ENCODE peak calls at places on chromosomes 12 and 14, in eight cellular contexts. One of them, this sample, is unnamed.

GRCh38 chr14:102316746-102317563 is 2.6 kb upstream of the ZNF839 start:
- DNase-seq in transverse colon: peak
- DNase-seq in uterus: peak
- DNase-seq in spleen: peak
- DNase-seq in PC-9: peak
- DNase-seq in omental fat pad: peak
- DNase-seq in ascending aorta: peak
- DNase-seq in colonic mucosa: peak
- DNase-seq in this sample: peak

GRCh38 chr14:77031680-77032482 is 3.4 kb upstream of the IRF2BPL start:
- DNase-seq in ascending aorta: no peak
- DNase-seq in spleen: no peak
- DNase-seq in transverse colon: peak
- DNase-seq in omental fat pad: no peak
- DNase-seq in colonic mucosa: no peak
- DNase-seq in uterus: peak
- DNase-seq in PC-9: peak
- DNase-seq in this sample: no peak

GRCh38 chr12:89895101-89895500 is 186.5 kb upstream of the ATP2B1 start:
- DNase-seq in ascending aorta: no peak
- DNase-seq in PC-9: no peak
- DNase-seq in uterus: no peak
- DNase-seq in colonic mucosa: no peak
- DNase-seq in omental fat pad: no peak
- DNase-seq in transverse colon: no peak
- DNase-seq in spleen: no peak
- DNase-seq in this sample: no peak

GRCh38 chr14:22971152-22971551 is 11.2 kb downstream of the AJUBA start:
- DNase-seq in omental fat pad: no peak
- DNase-seq in spleen: no peak
- DNase-seq in colonic mucosa: no peak
- DNase-seq in uterus: no peak
- DNase-seq in transverse colon: no peak
- DNase-seq in ascending aorta: no peak
- DNase-seq in PC-9: no peak
- DNase-seq in this sample: no peak

GRCh38 chr12:123150273-123150803 is 552 bp downstream of the PITPNM2 start:
- DNase-seq in uterus: peak
- DNase-seq in ascending aorta: no peak
- DNase-seq in omental fat pad: no peak
- DNase-seq in spleen: peak
- DNase-seq in PC-9: no peak
- DNase-seq in transverse colon: peak
- DNase-seq in colonic mucosa: peak
- DNase-seq in this sample: peak

GRCh38 chr14:104700224-104700623 is 10.8 kb downstream of the INF2 start:
- DNase-seq in colonic mucosa: no peak
- DNase-seq in ascending aorta: no peak
- DNase-seq in spleen: no peak
- DNase-seq in transverse colon: no peak
- DNase-seq in omental fat pad: no peak
- DNase-seq in uterus: no peak
- DNase-seq in PC-9: no peak
- DNase-seq in this sample: no peak

GRCh38 chr12:58915634-58916033 is 4.7 kb downstream of the LRIG3 start:
- DNase-seq in PC-9: no peak
- DNase-seq in spleen: no peak
- DNase-seq in ascending aorta: no peak
- DNase-seq in omental fat pad: no peak
- DNase-seq in uterus: peak
- DNase-seq in transverse colon: peak
- DNase-seq in colonic mucosa: peak
- DNase-seq in this sample: no peak

GRCh38 chr14:81402123-81402495 is 2.0 kb upstream of the STON2 start:
- DNase-seq in transverse colon: no peak
- DNase-seq in PC-9: peak
- DNase-seq in uterus: no peak
- DNase-seq in spleen: no peak
- DNase-seq in colonic mucosa: no peak
- DNase-seq in omental fat pad: no peak
- DNase-seq in ascending aorta: no peak
- DNase-seq in this sample: no peak

GRCh38 chr12:115973968-115974765 is 303.3 kb downstream of the MED13L start:
- DNase-seq in uterus: no peak
- DNase-seq in PC-9: no peak
- DNase-seq in colonic mucosa: no peak
- DNase-seq in transverse colon: no peak
- DNase-seq in omental fat pad: no peak
- DNase-seq in ascending aorta: no peak
- DNase-seq in spleen: no peak
- DNase-seq in this sample: no peak

GRCh38 chr12:117118838-117119591 is 19.8 kb upstream of the TESC start:
- DNase-seq in omental fat pad: no peak
- DNase-seq in ascending aorta: no peak
- DNase-seq in PC-9: no peak
- DNase-seq in colonic mucosa: no peak
- DNase-seq in uterus: no peak
- DNase-seq in spleen: no peak
- DNase-seq in transverse colon: no peak
- DNase-seq in this sample: no peak

GRCh38 chr12:85043829-85044228 is 7.7 kb downstream of the LRRIQ1 start:
- DNase-seq in spleen: no peak
- DNase-seq in omental fat pad: no peak
- DNase-seq in uterus: no peak
- DNase-seq in ascending aorta: no peak
- DNase-seq in colonic mucosa: no peak
- DNase-seq in transverse colon: no peak
- DNase-seq in PC-9: no peak
- DNase-seq in this sample: no peak

GRCh38 chr14:68690106-68690960 is 102.5 kb downstream of the ZFP36L1 start:
- DNase-seq in spleen: no peak
- DNase-seq in uterus: peak
- DNase-seq in transverse colon: no peak
- DNase-seq in PC-9: no peak
- DNase-seq in colonic mucosa: no peak
- DNase-seq in ascending aorta: no peak
- DNase-seq in omental fat pad: no peak
- DNase-seq in this sample: no peak

GRCh38 chr12:26318661-26319068 is 123.3 kb downstream of the SSPN start:
- DNase-seq in ascending aorta: peak
- DNase-seq in omental fat pad: no peak
- DNase-seq in colonic mucosa: peak
- DNase-seq in transverse colon: peak
- DNase-seq in uterus: peak
- DNase-seq in spleen: no peak
- DNase-seq in PC-9: no peak
- DNase-seq in this sample: no peak

GRCh38 chr12:65637774-65638173 is 186.5 kb upstream of the HMGA2 start:
- DNase-seq in uterus: no peak
- DNase-seq in transverse colon: no peak
- DNase-seq in spleen: no peak
- DNase-seq in omental fat pad: no peak
- DNase-seq in PC-9: no peak
- DNase-seq in ascending aorta: no peak
- DNase-seq in colonic mucosa: no peak
- DNase-seq in this sample: no peak

GRCh38 chr12:57278465-57279453 is 27.8 kb upstream of the STAC3 start:
- DNase-seq in PC-9: no peak
- DNase-seq in uterus: no peak
- DNase-seq in transverse colon: no peak
- DNase-seq in colonic mucosa: no peak
- DNase-seq in spleen: no peak
- DNase-seq in omental fat pad: no peak
- DNase-seq in ascending aorta: no peak
- DNase-seq in this sample: no peak

GRCh38 chr12:21818627-21819026 is 44.1 kb upstream of the KCNJ8 start:
- DNase-seq in omental fat pad: no peak
- DNase-seq in colonic mucosa: no peak
- DNase-seq in PC-9: no peak
- DNase-seq in transverse colon: no peak
- DNase-seq in uterus: no peak
- DNase-seq in ascending aorta: no peak
- DNase-seq in spleen: no peak
- DNase-seq in this sample: no peak

GRCh38 chr14:75361751-75362433 is 65.9 kb upstream of the JDP2 start:
- DNase-seq in uterus: peak
- DNase-seq in spleen: no peak
- DNase-seq in colonic mucosa: no peak
- DNase-seq in PC-9: no peak
- DNase-seq in transverse colon: no peak
- DNase-seq in omental fat pad: no peak
- DNase-seq in ascending aorta: no peak
- DNase-seq in this sample: no peak

GRCh38 chr14:43204816-43205215 is 1302.3 kb downstream of the FSCB start:
- DNase-seq in ascending aorta: no peak
- DNase-seq in PC-9: no peak
- DNase-seq in transverse colon: no peak
- DNase-seq in omental fat pad: no peak
- DNase-seq in spleen: no peak
- DNase-seq in colonic mucosa: no peak
- DNase-seq in uterus: no peak
- DNase-seq in this sample: no peak

GRCh38 chr14:36317650-36318049 is 2.8 kb downstream of the MBIP start:
- DNase-seq in ascending aorta: no peak
- DNase-seq in PC-9: peak
- DNase-seq in transverse colon: no peak
- DNase-seq in uterus: no peak
- DNase-seq in colonic mucosa: no peak
- DNase-seq in spleen: no peak
- DNase-seq in omental fat pad: no peak
- DNase-seq in this sample: no peak

DNA sequence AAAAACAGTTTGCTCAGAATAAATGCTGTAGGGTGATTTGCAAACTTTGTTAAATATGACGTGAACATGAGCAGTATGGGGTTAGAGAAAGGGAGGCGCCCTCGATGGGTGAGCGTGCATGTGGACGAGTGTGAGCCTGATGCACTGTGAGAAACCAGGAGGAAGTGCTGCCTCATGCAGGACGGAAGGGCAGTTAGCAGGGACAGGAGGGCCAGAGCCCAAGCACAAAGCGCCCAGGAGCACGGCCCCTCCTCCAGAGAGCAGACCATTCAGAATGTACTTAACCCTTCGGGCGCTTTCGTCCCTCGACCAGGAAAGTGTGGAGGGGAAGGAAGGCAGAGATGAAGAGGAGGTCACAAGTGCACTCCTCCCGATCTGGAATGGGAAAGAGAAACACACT is 44.9 kb downstream of the TCHP start:
- DNase-seq in PC-9: no peak
- DNase-seq in omental fat pad: no peak
- DNase-seq in uterus: no peak
- DNase-seq in colonic mucosa: no peak
- DNase-seq in ascending aorta: no peak
- DNase-seq in transverse colon: no peak
- DNase-seq in spleen: no peak
- DNase-seq in this sample: no peak
- TF ChIP-seq CTCF in PC-9: no peak
- TF ChIP-seq CTCF in omental fat pad: no peak
- TF ChIP-seq CTCF in uterus: no peak
- TF ChIP-seq CTCF in colonic mucosa: no peak
- TF ChIP-seq CTCF in ascending aorta: no peak
- TF ChIP-seq CTCF in transverse colon: no peak
- TF ChIP-seq CTCF in spleen: no peak
- TF ChIP-seq CTCF in this sample: no peak

DNA sequence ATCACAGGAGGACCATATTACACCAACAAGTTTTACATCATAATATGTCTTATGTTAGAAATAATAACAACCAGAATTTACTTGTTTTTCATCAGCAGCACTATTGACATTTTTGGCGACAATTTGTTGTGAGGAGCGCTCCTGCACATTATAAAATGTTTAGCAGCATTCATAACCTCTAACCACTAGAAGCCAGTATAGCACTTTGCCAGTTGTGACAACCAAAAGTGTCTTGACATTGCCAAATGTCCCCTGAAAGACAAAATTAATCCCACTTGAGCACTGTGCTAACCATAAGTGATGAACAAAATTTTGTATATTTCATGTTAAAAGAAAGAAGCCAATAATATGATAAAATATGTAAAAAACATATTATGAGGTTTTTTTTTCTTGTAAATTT is 356.9 kb upstream of the LMO3 start:
- DNase-seq in colonic mucosa: no peak
- DNase-seq in uterus: no peak
- DNase-seq in omental fat pad: no peak
- DNase-seq in PC-9: no peak
- DNase-seq in transverse colon: no peak
- DNase-seq in ascending aorta: no peak
- DNase-seq in spleen: no peak
- DNase-seq in this sample: no peak
- TF ChIP-seq CTCF in colonic mucosa: no peak
- TF ChIP-seq CTCF in uterus: no peak
- TF ChIP-seq CTCF in omental fat pad: no peak
- TF ChIP-seq CTCF in PC-9: no peak
- TF ChIP-seq CTCF in transverse colon: no peak
- TF ChIP-seq CTCF in ascending aorta: no peak
- TF ChIP-seq CTCF in spleen: no peak
- TF ChIP-seq CTCF in this sample: no peak

DNA sequence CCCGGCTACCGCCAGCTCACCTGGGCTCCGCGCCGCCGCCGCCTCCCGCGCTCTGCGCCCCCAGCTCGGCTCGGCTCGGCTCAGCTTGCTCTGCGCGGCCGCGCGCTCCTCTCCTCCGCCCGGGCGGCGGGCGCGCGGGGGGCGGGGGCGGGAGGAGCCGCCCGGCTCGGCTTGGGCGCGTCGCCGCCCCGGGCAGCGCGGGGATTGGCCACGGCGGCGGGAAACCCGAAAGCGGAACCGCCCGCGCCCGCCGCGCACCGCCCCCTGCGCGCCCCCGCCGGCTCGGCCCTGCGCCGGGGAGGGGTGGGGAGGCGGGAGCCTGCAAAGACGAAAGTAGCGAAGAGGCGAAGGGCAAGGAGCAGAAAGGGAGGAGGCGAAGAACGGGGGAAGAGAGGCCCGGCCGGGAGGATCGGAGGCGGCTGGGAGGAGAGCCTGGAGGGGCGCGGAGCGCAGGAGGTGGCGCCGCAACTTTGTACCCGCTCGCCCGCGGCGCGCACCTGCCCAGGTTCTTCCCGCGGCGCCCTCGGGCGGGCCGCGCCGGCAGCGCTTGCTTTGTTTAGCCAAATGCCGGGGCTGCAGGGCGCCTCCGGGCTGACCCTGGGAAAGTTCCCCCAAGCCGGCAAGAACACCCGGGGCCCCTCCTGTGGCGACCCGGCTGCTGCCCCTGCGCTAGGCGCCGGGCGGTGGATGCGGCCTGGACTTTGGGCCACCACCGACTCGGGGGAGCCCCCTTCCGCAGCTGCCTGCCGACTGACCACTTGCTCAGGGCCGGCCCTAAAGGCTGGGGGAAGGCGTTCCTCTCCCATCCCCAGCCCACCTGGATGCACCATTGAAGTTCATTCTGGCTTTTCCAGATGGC is at the start of gene CAMKK2:
- DNase-seq in transverse colon: peak
- DNase-seq in colonic mucosa: peak
- DNase-seq in omental fat pad: peak
- DNase-seq in spleen: peak
- DNase-seq in PC-9: peak
- DNase-seq in ascending aorta: peak
- DNase-seq in uterus: peak
- DNase-seq in this sample: peak
- TF ChIP-seq CTCF in transverse colon: no peak
- TF ChIP-seq CTCF in colonic mucosa: no peak
- TF ChIP-seq CTCF in omental fat pad: no peak
- TF ChIP-seq CTCF in spleen: peak
- TF ChIP-seq CTCF in PC-9: no peak
- TF ChIP-seq CTCF in ascending aorta: peak
- TF ChIP-seq CTCF in uterus: peak
- TF ChIP-seq CTCF in this sample: peak

GRCh38 chr12:19893514-19893913 is 454.2 kb downstream of the AEBP2 start:
- DNase-seq in colonic mucosa: no peak
- DNase-seq in omental fat pad: no peak
- DNase-seq in ascending aorta: no peak
- DNase-seq in spleen: no peak
- DNase-seq in transverse colon: no peak
- DNase-seq in uterus: no peak
- DNase-seq in PC-9: no peak
- DNase-seq in this sample: no peak
- TF ChIP-seq CTCF in colonic mucosa: no peak
- TF ChIP-seq CTCF in omental fat pad: no peak
- TF ChIP-seq CTCF in ascending aorta: no peak
- TF ChIP-seq CTCF in spleen: no peak
- TF ChIP-seq CTCF in transverse colon: no peak
- TF ChIP-seq CTCF in uterus: peak
- TF ChIP-seq CTCF in PC-9: no peak
- TF ChIP-seq CTCF in this sample: peak